ENCODE peak calls at places on chromosomes 3 and 15, in five cellular contexts. One of them, this sample, is unnamed.

GRCh38 chr3:30180305-30181275 is 425.8 kb upstream of the TGFBR2 start:
- DNase-seq in NCI-H774: no peak
- DNase-seq in activated T-helper 1 cell treated with anti-CD3 and anti-CD28 coated beads, Interleukin-2, amount 50 U/mL, for 16 hours: no peak
- DNase-seq in aorta: no peak
- DNase-seq in HEK293T: no peak
- DNase-seq in this sample: no peak

GRCh38 chr3:72587282-72587681 is 261.0 kb downstream of the SHQ1 start:
- DNase-seq in NCI-H774: no peak
- DNase-seq in activated T-helper 1 cell treated with anti-CD3 and anti-CD28 coated beads, Interleukin-2, amount 50 U/mL, for 16 hours: no peak
- DNase-seq in aorta: no peak
- DNase-seq in HEK293T: no peak
- DNase-seq in this sample: no peak

GRCh38 chr3:25592510-25592968 is 72.2 kb downstream of the TOP2B start:
- DNase-seq in NCI-H774: no peak
- DNase-seq in activated T-helper 1 cell treated with anti-CD3 and anti-CD28 coated beads, Interleukin-2, amount 50 U/mL, for 16 hours: no peak
- DNase-seq in aorta: no peak
- DNase-seq in HEK293T: peak
- DNase-seq in this sample: no peak

GRCh38 chr3:88810455-88810854 is 297.0 kb upstream of the EPHA3 start:
- DNase-seq in NCI-H774: no peak
- DNase-seq in activated T-helper 1 cell treated with anti-CD3 and anti-CD28 coated beads, Interleukin-2, amount 50 U/mL, for 16 hours: no peak
- DNase-seq in aorta: no peak
- DNase-seq in HEK293T: no peak
- DNase-seq in this sample: no peak

GRCh38 chr3:35641920-35642532 is 2.7 kb downstream of the ARPP21 start:
- DNase-seq in NCI-H774: no peak
- DNase-seq in activated T-helper 1 cell treated with anti-CD3 and anti-CD28 coated beads, Interleukin-2, amount 50 U/mL, for 16 hours: no peak
- DNase-seq in aorta: no peak
- DNase-seq in HEK293T: no peak
- DNase-seq in this sample: no peak

GRCh38 chr15:39919740-39920509 is at the start of gene GPR176:
- DNase-seq in NCI-H774: no peak
- DNase-seq in activated T-helper 1 cell treated with anti-CD3 and anti-CD28 coated beads, Interleukin-2, amount 50 U/mL, for 16 hours: no peak
- DNase-seq in aorta: peak
- DNase-seq in HEK293T: peak
- DNase-seq in this sample: peak

GRCh38 chr3:151537751-151538150 is 76.9 kb upstream of the IGSF10 start:
- DNase-seq in NCI-H774: no peak
- DNase-seq in activated T-helper 1 cell treated with anti-CD3 and anti-CD28 coated beads, Interleukin-2, amount 50 U/mL, for 16 hours: no peak
- DNase-seq in aorta: no peak
- DNase-seq in HEK293T: no peak
- DNase-seq in this sample: no peak

GRCh38 chr15:99509686-99510461 is 55.9 kb upstream of the MEF2A start:
- DNase-seq in NCI-H774: no peak
- DNase-seq in activated T-helper 1 cell treated with anti-CD3 and anti-CD28 coated beads, Interleukin-2, amount 50 U/mL, for 16 hours: no peak
- DNase-seq in aorta: no peak
- DNase-seq in HEK293T: no peak
- DNase-seq in this sample: no peak

GRCh38 chr3:123547881-123548534 is 36.8 kb downstream of the HACD2 start:
- DNase-seq in NCI-H774: no peak
- DNase-seq in activated T-helper 1 cell treated with anti-CD3 and anti-CD28 coated beads, Interleukin-2, amount 50 U/mL, for 16 hours: no peak
- DNase-seq in aorta: no peak
- DNase-seq in HEK293T: no peak
- DNase-seq in this sample: no peak

GRCh38 chr3:171650193-171650592 is 160.1 kb downstream of the PLD1 start:
- DNase-seq in NCI-H774: no peak
- DNase-seq in activated T-helper 1 cell treated with anti-CD3 and anti-CD28 coated beads, Interleukin-2, amount 50 U/mL, for 16 hours: no peak
- DNase-seq in aorta: no peak
- DNase-seq in HEK293T: no peak
- DNase-seq in this sample: no peak

GRCh38 chr3:100603449-100603848 is 6.0 kb upstream of the ADGRG7 start:
- DNase-seq in NCI-H774: no peak
- DNase-seq in activated T-helper 1 cell treated with anti-CD3 and anti-CD28 coated beads, Interleukin-2, amount 50 U/mL, for 16 hours: no peak
- DNase-seq in aorta: no peak
- DNase-seq in HEK293T: peak
- DNase-seq in this sample: no peak

GRCh38 chr3:33749546-33750215 is 31.6 kb upstream of the CLASP2 start:
- DNase-seq in NCI-H774: no peak
- DNase-seq in activated T-helper 1 cell treated with anti-CD3 and anti-CD28 coated beads, Interleukin-2, amount 50 U/mL, for 16 hours: no peak
- DNase-seq in aorta: no peak
- DNase-seq in HEK293T: no peak
- DNase-seq in this sample: no peak

GRCh38 chr15:33716025-33716424 is 252.3 kb upstream of the CHRM5 start:
- DNase-seq in NCI-H774: no peak
- DNase-seq in activated T-helper 1 cell treated with anti-CD3 and anti-CD28 coated beads, Interleukin-2, amount 50 U/mL, for 16 hours: no peak
- DNase-seq in aorta: no peak
- DNase-seq in HEK293T: no peak
- DNase-seq in this sample: no peak